ENCODE peak calls at places on chromosomes 16 and 17, in seven cellular contexts. One of them, this sample, is unnamed.
A peak's percentile ranks its signal among the peaks of the same experiment; 100 is the strongest.

GRCh38 chr17:78797213-78797612 is 15.1 kb upstream of the CYTH1 start:
- DNase-seq in HepG2: no peak
- DNase-seq in GM12878: no peak
- DNase-seq in GM23338: no peak
- DNase-seq in K562: no peak
- DNase-seq in HCT116: no peak
- DNase-seq in H1: no peak
- DNase-seq in this sample: no peak

GRCh38 chr17:28204751-28205150 is 114.2 kb upstream of the TMEM97 start:
- DNase-seq in K562: no peak
- DNase-seq in HCT116: no peak
- DNase-seq in HepG2: no peak
- DNase-seq in H1: no peak
- DNase-seq in GM12878: no peak
- DNase-seq in GM23338: no peak
- DNase-seq in this sample: no peak

GRCh38 chr16:47311738-47312505 is 148.9 kb downstream of the ITFG1 start:
- DNase-seq in GM23338: peak; percentile 65
- DNase-seq in HepG2: no peak
- DNase-seq in K562: no peak
- DNase-seq in GM12878: no peak
- DNase-seq in HCT116: peak; percentile 6
- DNase-seq in H1: peak; percentile 17
- DNase-seq in this sample: peak; percentile 32

GRCh38 chr17:49260011-49260921 is 29.7 kb upstream of the PHOSPHO1 start:
- DNase-seq in GM23338: peak; percentile 70
- DNase-seq in GM12878: no peak
- DNase-seq in H1: no peak
- DNase-seq in K562: peak; percentile 39
- DNase-seq in HepG2: peak; percentile 35
- DNase-seq in HCT116: peak; percentile 84
- DNase-seq in this sample: peak; percentile 87

GRCh38 chr16:66899310-66899944 is 19.1 kb downstream of the PDP2 start:
- DNase-seq in HCT116: no peak
- DNase-seq in K562: peak; percentile 32
- DNase-seq in HepG2: no peak
- DNase-seq in GM12878: no peak
- DNase-seq in H1: no peak
- DNase-seq in GM23338: no peak
- DNase-seq in this sample: no peak

GRCh38 chr16:54648575-54648974 is 282.1 kb upstream of the IRX5 start:
- DNase-seq in K562: no peak
- DNase-seq in HepG2: no peak
- DNase-seq in GM23338: peak; percentile 3
- DNase-seq in GM12878: no peak
- DNase-seq in H1: no peak
- DNase-seq in HCT116: no peak
- DNase-seq in this sample: no peak

GRCh38 chr17:79938696-79939435 is 96.8 kb downstream of the TBC1D16 start:
- DNase-seq in GM12878: no peak
- DNase-seq in K562: no peak
- DNase-seq in HCT116: no peak
- DNase-seq in H1: no peak
- DNase-seq in HepG2: peak; percentile 79
- DNase-seq in GM23338: no peak
- DNase-seq in this sample: no peak

GRCh38 chr16:68445458-68445857 is 2.9 kb downstream of the SMPD3 start:
- DNase-seq in HepG2: peak; percentile 67
- DNase-seq in HCT116: peak; percentile 43
- DNase-seq in GM23338: peak; percentile 94
- DNase-seq in GM12878: peak; percentile 28
- DNase-seq in K562: peak; percentile 65
- DNase-seq in H1: no peak
- DNase-seq in this sample: peak; percentile 35

GRCh38 chr16:26053889-26054288 is 362.1 kb downstream of the HS3ST4 start:
- DNase-seq in HepG2: no peak
- DNase-seq in H1: no peak
- DNase-seq in K562: no peak
- DNase-seq in GM23338: no peak
- DNase-seq in HCT116: no peak
- DNase-seq in GM12878: no peak
- DNase-seq in this sample: no peak

GRCh38 chr16:67517661-67518423 is 10.8 kb upstream of the RIPOR1 start:
- DNase-seq in HCT116: no peak
- DNase-seq in H1: no peak
- DNase-seq in GM23338: no peak
- DNase-seq in HepG2: no peak
- DNase-seq in K562: no peak
- DNase-seq in GM12878: peak; percentile 69
- DNase-seq in this sample: no peak

GRCh38 chr16:2816751-2817495 is at the start of gene PRSS21:
- DNase-seq in K562: peak; percentile 78
- DNase-seq in GM12878: no peak
- DNase-seq in HepG2: no peak
- DNase-seq in GM23338: peak; percentile 68
- DNase-seq in H1: no peak
- DNase-seq in HCT116: no peak
- DNase-seq in this sample: no peak

GRCh38 chr17:9199474-9200196 is 178.3 kb downstream of the NTN1 start:
- DNase-seq in GM23338: peak; percentile 41
- DNase-seq in K562: no peak
- DNase-seq in H1: no peak
- DNase-seq in GM12878: no peak
- DNase-seq in HCT116: no peak
- DNase-seq in HepG2: no peak
- DNase-seq in this sample: no peak

GRCh38 chr16:27982184-27982583 is 81.3 kb downstream of the GSG1L start:
- DNase-seq in GM23338: no peak
- DNase-seq in HCT116: peak; percentile 42
- DNase-seq in HepG2: no peak
- DNase-seq in GM12878: no peak
- DNase-seq in K562: no peak
- DNase-seq in H1: no peak
- DNase-seq in this sample: no peak

GRCh38 chr16:28063047-28063521 is 430 bp downstream of the GSG1L start:
- DNase-seq in GM12878: no peak
- DNase-seq in HepG2: no peak
- DNase-seq in H1: no peak
- DNase-seq in K562: no peak
- DNase-seq in HCT116: no peak
- DNase-seq in GM23338: peak; percentile 53
- DNase-seq in this sample: no peak

GRCh38 chr17:74192950-74193781 is 10.3 kb upstream of the RPL38 start:
- DNase-seq in GM23338: no peak
- DNase-seq in K562: no peak
- DNase-seq in GM12878: no peak
- DNase-seq in HepG2: peak; percentile 75
- DNase-seq in HCT116: no peak
- DNase-seq in H1: no peak
- DNase-seq in this sample: no peak

GRCh38 chr16:9820481-9821246 is 361.6 kb downstream of the GRIN2A start:
- DNase-seq in HCT116: no peak
- DNase-seq in K562: peak; percentile 2
- DNase-seq in GM12878: no peak
- DNase-seq in HepG2: no peak
- DNase-seq in GM23338: peak; percentile 95
- DNase-seq in H1: peak; percentile 62
- DNase-seq in this sample: no peak

GRCh38 chr17:49703557-49704277 is 4.0 kb downstream of the SLC35B1 start:
- DNase-seq in H1: no peak
- DNase-seq in GM23338: peak; percentile 66
- DNase-seq in K562: peak; percentile 48
- DNase-seq in HepG2: peak; percentile 90
- DNase-seq in HCT116: peak; percentile 38
- DNase-seq in GM12878: no peak
- DNase-seq in this sample: peak; percentile 51

GRCh38 chr17:32283745-32284207 is 18.1 kb downstream of the RHBDL3 start:
- DNase-seq in H1: no peak
- DNase-seq in HepG2: no peak
- DNase-seq in HCT116: no peak
- DNase-seq in K562: no peak
- DNase-seq in GM12878: no peak
- DNase-seq in GM23338: no peak
- DNase-seq in this sample: no peak

GRCh38 chr16:12576878-12577277 is 226.8 kb downstream of the CPPED1 start:
- DNase-seq in GM23338: no peak
- DNase-seq in HCT116: no peak
- DNase-seq in GM12878: no peak
- DNase-seq in H1: no peak
- DNase-seq in K562: no peak
- DNase-seq in HepG2: no peak
- DNase-seq in this sample: no peak

GRCh38 chr17:70604854-70605253 is 435.5 kb downstream of the KCNJ2 start:
- DNase-seq in K562: no peak
- DNase-seq in GM12878: no peak
- DNase-seq in HCT116: peak; percentile 23
- DNase-seq in HepG2: no peak
- DNase-seq in H1: no peak
- DNase-seq in GM23338: peak; percentile 59
- DNase-seq in this sample: no peak

GRCh38 chr16:27824786-27825185 is 238.7 kb downstream of the GSG1L start:
- DNase-seq in HCT116: no peak
- DNase-seq in H1: no peak
- DNase-seq in HepG2: no peak
- DNase-seq in K562: no peak
- DNase-seq in GM12878: no peak
- DNase-seq in GM23338: no peak
- DNase-seq in this sample: no peak

GRCh38 chr17:5780476-5780875 is 196.2 kb upstream of the NLRP1 start:
- DNase-seq in GM23338: no peak
- DNase-seq in H1: no peak
- DNase-seq in GM12878: no peak
- DNase-seq in K562: peak; percentile 23
- DNase-seq in HepG2: no peak
- DNase-seq in HCT116: peak; percentile 31
- DNase-seq in this sample: peak; percentile 58

GRCh38 chr16:58011652-58012051 is 10.4 kb downstream of the USB1 start:
- DNase-seq in H1: no peak
- DNase-seq in GM23338: no peak
- DNase-seq in GM12878: no peak
- DNase-seq in K562: no peak
- DNase-seq in HCT116: no peak
- DNase-seq in HepG2: peak; percentile 41
- DNase-seq in this sample: no peak

GRCh38 chr16:3578121-3578520 is 918 bp upstream of the NLRC3 start:
- DNase-seq in GM23338: no peak
- DNase-seq in GM12878: peak; percentile 23
- DNase-seq in HCT116: no peak
- DNase-seq in HepG2: no peak
- DNase-seq in H1: no peak
- DNase-seq in K562: no peak
- DNase-seq in this sample: no peak

GRCh38 chr17:3667366-3668278 is 756 bp downstream of the TAX1BP3 start:
- DNase-seq in K562: peak; percentile 88
- DNase-seq in HCT116: no peak
- DNase-seq in GM12878: no peak
- DNase-seq in H1: no peak
- DNase-seq in HepG2: peak; percentile 81
- DNase-seq in GM23338: peak; percentile 83
- DNase-seq in this sample: peak; percentile 92
- TF ChIP-seq POLR2AphosphoS5 in K562: no peak
- TF ChIP-seq POLR2AphosphoS5 in HCT116: no peak
- TF ChIP-seq POLR2AphosphoS5 in GM12878: no peak
- TF ChIP-seq POLR2AphosphoS5 in H1: no peak
- TF ChIP-seq POLR2AphosphoS5 in HepG2: no peak
- TF ChIP-seq POLR2AphosphoS5 in GM23338: no peak
- TF ChIP-seq POLR2AphosphoS5 in this sample: peak; percentile 45

DNA sequence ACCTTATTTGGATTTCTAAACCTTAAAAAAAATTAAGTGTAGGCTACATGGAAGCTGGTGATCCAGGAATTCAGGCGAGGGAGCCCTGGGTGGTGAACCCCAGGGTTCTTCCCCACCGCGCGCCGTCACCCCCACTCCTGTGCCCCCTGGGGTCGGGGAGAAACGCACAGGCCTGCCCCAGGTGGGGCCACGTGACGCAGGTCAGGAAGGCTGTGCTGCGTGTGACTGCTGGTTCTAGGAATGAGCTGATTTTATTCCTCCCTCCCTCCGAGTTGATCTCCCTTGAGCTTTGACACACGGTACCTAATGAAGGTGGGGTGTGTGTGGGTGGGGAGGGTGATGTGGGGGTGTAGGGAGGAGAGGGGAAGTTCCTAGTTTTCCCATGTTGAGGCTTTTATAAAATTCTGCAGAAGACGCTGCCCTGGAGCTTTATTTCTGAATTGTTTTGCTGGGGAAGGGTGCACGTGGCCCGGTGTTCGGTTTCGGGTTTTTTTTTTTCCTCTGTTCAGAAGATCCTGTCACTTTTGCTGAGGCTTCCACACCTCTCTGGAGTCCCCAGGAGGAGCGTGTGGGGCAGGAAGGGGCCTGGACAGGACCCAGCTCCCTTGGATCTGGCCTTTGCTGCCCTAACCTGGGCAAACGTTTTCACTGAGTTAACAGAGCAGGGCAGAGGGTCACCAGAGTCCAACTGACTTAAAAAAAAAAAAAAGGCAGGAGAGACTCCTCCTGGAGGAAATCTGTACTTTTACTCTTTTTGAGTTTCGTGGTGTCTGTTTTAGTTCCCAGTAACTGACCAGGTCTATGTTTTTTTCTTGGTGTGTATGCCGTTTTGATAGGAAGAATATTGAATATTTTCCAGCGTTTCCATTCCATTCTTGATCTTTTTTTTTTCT is 55.8 kb upstream of the GSE1 start:
- DNase-seq in K562: peak; percentile 93
- DNase-seq in H1: no peak
- DNase-seq in HepG2: peak; percentile 75
- DNase-seq in GM12878: no peak
- DNase-seq in GM23338: peak; percentile 48
- DNase-seq in HCT116: no peak
- DNase-seq in this sample: no peak
- TF ChIP-seq CTCF in K562: no peak
- TF ChIP-seq CTCF in H1: no peak
- TF ChIP-seq CTCF in HepG2: peak; percentile 47
- TF ChIP-seq CTCF in GM12878: no peak
- TF ChIP-seq CTCF in GM23338: no peak
- TF ChIP-seq CTCF in HCT116: no peak
- TF ChIP-seq CTCF in this sample: no peak

GRCh38 chr17:77450742-77451270 is 310.0 kb downstream of the SEC14L1 start:
- DNase-seq in GM12878: no peak
- DNase-seq in GM23338: no peak
- DNase-seq in HCT116: no peak
- DNase-seq in K562: no peak
- DNase-seq in HepG2: peak; percentile 23
- DNase-seq in H1: no peak
- DNase-seq in this sample: no peak
- TF ChIP-seq EZH2 in GM12878: no peak
- TF ChIP-seq EZH2 in GM23338: no peak
- TF ChIP-seq EZH2 in HCT116: no peak
- TF ChIP-seq EZH2 in K562: no peak
- TF ChIP-seq EZH2 in HepG2: no peak
- TF ChIP-seq EZH2 in H1: no peak
- TF ChIP-seq EZH2 in this sample: no peak

GRCh38 chr16:31201511-31202401 is 804 bp downstream of the PYCARD start:
- DNase-seq in GM23338: peak; percentile 79
- DNase-seq in GM12878: no peak
- DNase-seq in H1: no peak
- DNase-seq in HCT116: no peak
- DNase-seq in HepG2: no peak
- DNase-seq in K562: peak; percentile 68
- DNase-seq in this sample: no peak
- TF ChIP-seq POLR2AphosphoS5 in GM23338: peak; percentile 33
- TF ChIP-seq POLR2AphosphoS5 in GM12878: peak; percentile 14
- TF ChIP-seq POLR2AphosphoS5 in H1: peak; percentile 63
- TF ChIP-seq POLR2AphosphoS5 in HCT116: peak; percentile 19
- TF ChIP-seq POLR2AphosphoS5 in HepG2: no peak
- TF ChIP-seq POLR2AphosphoS5 in K562: no peak
- TF ChIP-seq POLR2AphosphoS5 in this sample: peak; percentile 23

This sample was measured in endothelial cell of umbilical vein.